ENCODE peak calls at places on chromosomes 13 and 19, in eight cellular contexts. N, J, H, U, Q, Y, O and E are unnamed samples.

GRCh38 chr13:31772231-31772630 is 32.9 kb downstream of the RXFP2 start:
- DNase-seq in Y (no peak), N (no peak), U (no peak), Q (no peak), O (no peak), H (no peak), J (peak), E (no peak)

GRCh38 chr19:18091217-18091608 is 4.5 kb upstream of the IL12RB1 start:
- DNase-seq in O (no peak), Y (no peak), N (peak), J (no peak), Q (peak), U (peak), H (peak), E (peak)

GRCh38 chr19:31073485-31074221 is 275.6 kb downstream of the TSHZ3 start:
- DNase-seq in J (no peak), Q (no peak), O (peak), U (no peak), Y (no peak), H (no peak), N (no peak), E (no peak)

GRCh38 chr19:3266792-3267469 is 42.5 kb downstream of the CELF5 start:
- DNase-seq in U (no peak), J (no peak), H (no peak), N (no peak), Y (no peak), Q (no peak), O (no peak), E (no peak)

GRCh38 chr13:78595819-78596700 is 7.3 kb downstream of the POU4F1 start:
- DNase-seq in Q (no peak), J (no peak), U (no peak), Y (no peak), O (peak), H (no peak), N (no peak), E (no peak)

GRCh38 chr13:30235206-30235605 is 72.1 kb downstream of the KATNAL1 start:
- DNase-seq in O (no peak), H (no peak), U (no peak), N (no peak), Q (no peak), J (no peak), Y (no peak), E (no peak)

GRCh38 chr13:95536629-95537241 is 15.8 kb upstream of the CLDN10 start:
- DNase-seq in J (no peak), N (no peak), Q (peak), Y (peak), O (peak), H (no peak), U (no peak), E (no peak)

GRCh38 chr19:35533822-35534521 is 716 bp downstream of the GAPDHS start:
- DNase-seq in U (no peak), Y (no peak), J (peak), H (peak), Q (no peak), N (no peak), O (peak), E (peak)

GRCh38 chr19:3712663-3713531 is 4.7 kb downstream of the TJP3 start:
- DNase-seq in N (no peak), O (no peak), H (no peak), Y (no peak), U (no peak), Q (no peak), J (no peak), E (no peak)

GRCh38 chr13:82522872-82523271 is 1359.4 kb downstream of the SLITRK1 start:
- DNase-seq in Q (no peak), J (no peak), H (no peak), O (no peak), Y (no peak), N (no peak), U (no peak), E (no peak)

GRCh38 chr13:59229861-59230260 is 933.9 kb downstream of the DIAPH3 start:
- DNase-seq in H (no peak), U (no peak), O (no peak), J (no peak), N (no peak), Q (no peak), Y (no peak), E (no peak)

GRCh38 chr19:46413262-46414031 is at the start of gene CCDC8:
- DNase-seq in Y (peak), U (peak), Q (no peak), J (peak), H (peak), N (peak), O (peak), E (peak)
- H3K27ac ChIP-seq in Y (peak), U (peak), Q (no peak), J (peak), H (peak), N (no peak), O (peak), E (no peak)

GRCh38 chr13:98649861-98650260 is 73.0 kb upstream of the STK24 start:
- DNase-seq in H (no peak), Y (no peak), N (no peak), Q (no peak), U (no peak), J (no peak), O (no peak), E (no peak)

GRCh38 chr13:98648141-98648540 is 71.2 kb upstream of the STK24 start:
- DNase-seq in Q (no peak), J (no peak), N (no peak), U (no peak), Y (no peak), O (no peak), H (no peak), E (no peak)

GRCh38 chr13:98650376-98651107 is 73.6 kb upstream of the STK24 start:
- DNase-seq in Y (peak), N (no peak), O (no peak), H (no peak), U (no peak), J (no peak), Q (no peak), E (no peak)

GRCh38 chr13:98647121-98647520 is 70.2 kb upstream of the STK24 start:
- DNase-seq in J (no peak), U (no peak), N (no peak), Y (no peak), H (no peak), Q (no peak), O (no peak), E (no peak)

DNA sequence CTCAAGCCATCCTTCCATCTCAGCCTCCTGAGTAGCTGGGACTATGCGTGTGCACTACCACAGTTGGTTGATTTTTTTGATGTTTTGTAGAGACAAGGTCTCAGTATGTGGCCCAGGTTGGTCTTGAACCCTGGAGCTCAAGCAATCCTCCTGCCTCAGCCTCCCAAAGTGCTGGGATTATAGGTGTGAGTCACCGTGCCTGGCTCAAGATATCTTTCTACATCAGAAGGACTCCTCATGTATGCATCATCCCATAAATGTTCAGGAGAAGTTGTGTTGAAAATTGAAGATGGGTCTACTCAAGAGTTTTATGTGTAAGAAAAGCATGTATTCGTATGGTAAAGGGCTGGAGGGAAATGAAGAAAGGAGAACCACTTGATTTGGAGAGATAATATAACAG is 71.8 kb upstream of the STK24 start:
- DNase-seq in J (no peak), N (no peak), H (no peak), O (no peak), Q (no peak), Y (no peak), U (no peak), E (no peak)
- H3K27ac ChIP-seq in J (no peak), N (no peak), H (no peak), O (no peak), Q (no peak), Y (peak), U (no peak), E (no peak)

GRCh38 chr19:45100202-45100600 is 7.2 kb downstream of the PPP1R37 start:
- DNase-seq in H (no peak), J (no peak), O (no peak), U (no peak), Q (no peak), Y (no peak), N (no peak), E (no peak)

GRCh38 chr19:45097776-45098520 is 5.0 kb downstream of the PPP1R37 start:
- DNase-seq in J (peak), N (peak), Q (no peak), U (no peak), Y (no peak), O (no peak), H (peak), E (no peak)

GRCh38 chr19:45097450-45097775 is 4.4 kb downstream of the PPP1R37 start:
- DNase-seq in Y (no peak), U (no peak), N (no peak), J (no peak), H (no peak), O (no peak), Q (no peak), E (no peak)

GRCh38 chr19:45099465-45100201 is 6.7 kb downstream of the PPP1R37 start:
- DNase-seq in Q (no peak), O (no peak), H (no peak), U (no peak), N (no peak), J (no peak), Y (no peak), E (no peak)

DNA sequence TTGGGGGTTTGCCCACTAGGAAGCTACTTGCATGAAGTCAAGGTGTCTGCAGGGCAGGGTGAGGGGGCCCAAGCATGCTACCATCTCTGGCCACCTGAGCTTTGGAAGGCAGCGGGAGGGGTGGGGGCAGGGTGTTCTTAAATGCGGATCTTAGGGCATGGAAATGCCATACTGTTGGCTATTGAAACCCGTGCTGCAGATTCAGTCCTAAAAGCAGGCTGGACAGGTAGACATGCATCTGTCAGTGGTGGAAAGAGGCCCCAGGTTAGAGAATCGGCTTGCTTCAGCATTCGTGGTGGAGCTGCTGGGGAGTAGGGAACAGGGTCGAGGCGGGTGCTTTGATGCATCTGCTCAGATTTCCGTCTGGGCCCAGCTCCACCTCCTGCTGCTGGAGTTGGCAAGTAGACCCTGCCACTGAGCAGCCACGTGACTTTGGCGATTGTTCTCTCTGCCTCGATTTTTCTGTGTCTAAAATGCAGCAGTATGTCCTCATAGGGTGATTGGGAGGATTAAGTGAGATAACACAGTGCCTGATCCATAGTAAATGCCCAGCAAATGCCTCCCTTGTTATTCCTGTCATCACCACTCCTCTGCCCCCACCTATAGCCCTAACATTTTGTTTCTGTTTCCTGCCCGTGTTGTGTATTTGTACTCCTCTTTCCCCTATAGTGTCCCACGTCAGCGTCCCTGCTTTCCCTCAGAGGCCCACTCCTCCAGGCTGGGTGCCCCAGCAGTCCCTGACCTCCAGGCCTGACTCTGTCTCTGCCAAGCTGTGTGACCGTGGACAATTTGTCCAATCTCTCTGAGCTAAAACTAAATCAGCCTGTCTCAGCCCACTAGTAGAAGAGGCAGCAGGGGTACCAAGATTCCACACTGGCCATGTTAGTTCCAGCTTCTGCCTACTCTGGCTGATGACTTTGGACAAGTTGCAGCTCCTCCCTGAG is 5.8 kb downstream of the PPP1R37 start:
- DNase-seq in N (peak), O (no peak), J (peak), Q (no peak), Y (no peak), U (no peak), H (no peak), E (no peak)
- H3K27ac ChIP-seq in N (peak), O (peak), J (peak), Q (no peak), Y (peak), U (no peak), H (no peak), E (no peak)

GRCh38 chr19:38165335-38165734 is 58.7 kb downstream of the DPF1 start:
- DNase-seq in O (no peak), H (no peak), Y (no peak), U (no peak), N (no peak), Q (no peak), J (no peak), E (no peak)

GRCh38 chr19:38162094-38162493 is 61.9 kb downstream of the DPF1 start:
- DNase-seq in J (peak), N (no peak), U (no peak), H (no peak), Y (no peak), O (no peak), Q (no peak), E (no peak)

GRCh38 chr19:38163419-38164290 is 60.4 kb downstream of the DPF1 start:
- DNase-seq in Q (no peak), U (no peak), H (no peak), Y (no peak), J (no peak), O (no peak), N (no peak), E (no peak)

GRCh38 chr19:38164526-38164925 is 59.5 kb downstream of the DPF1 start:
- DNase-seq in Q (no peak), N (no peak), U (no peak), Y (no peak), H (no peak), J (no peak), O (no peak), E (no peak)

GRCh38 chr19:38162632-38163031 is 61.4 kb downstream of the DPF1 start:
- DNase-seq in J (no peak), Q (no peak), Y (no peak), N (no peak), O (no peak), H (no peak), U (no peak), E (no peak)
- H3K27ac ChIP-seq in J (no peak), Q (no peak), Y (no peak), N (no peak), O (no peak), H (no peak), U (no peak), E (no peak)

GRCh38 chr13:48783831-48784230 is 130.1 kb downstream of the CYSLTR2 start:
- DNase-seq in N (no peak), J (no peak), O (no peak), U (no peak), H (no peak), Q (no peak), Y (no peak), E (no peak)

GRCh38 chr13:48782429-48782840 is 128.7 kb downstream of the CYSLTR2 start:
- DNase-seq in J (no peak), Q (no peak), H (no peak), U (no peak), Y (no peak), N (no peak), O (no peak), E (no peak)

GRCh38 chr13:48780713-48781341 is 127.1 kb downstream of the CYSLTR2 start:
- DNase-seq in J (no peak), Y (no peak), U (no peak), N (no peak), H (no peak), O (no peak), Q (no peak), E (no peak)

GRCh38 chr13:48784906-48785555 is 131.3 kb downstream of the CYSLTR2 start:
- DNase-seq in Y (no peak), U (no peak), N (no peak), Q (no peak), H (no peak), O (no peak), J (peak), E (no peak)

GRCh38 chr13:48783181-48783630 is 129.5 kb downstream of the CYSLTR2 start:
- DNase-seq in J (peak), H (peak), Y (no peak), Q (no peak), N (peak), O (no peak), U (peak), E (peak)
- H3K27ac ChIP-seq in J (peak), H (no peak), Y (no peak), Q (no peak), N (no peak), O (no peak), U (no peak), E (no peak)

GRCh38 chr13:33271759-33272158 is 13.8 kb downstream of the STARD13 start:
- DNase-seq in Q (no peak), U (no peak), O (no peak), H (no peak), Y (no peak), J (no peak), N (no peak), E (no peak)
- H3K27ac ChIP-seq in Q (no peak), U (peak), O (no peak), H (no peak), Y (peak), J (no peak), N (no peak), E (peak)